ENCODE peak calls at places on chromosomes 11 and 22, in seven cellular contexts. Y is amygdala; B is LoVo; E is activated T-cell treated with anti-CD3 and anti-CD28 coated beads for 4 hours; K is HepG2; H is NCI-H187; L is activated CD4-positive, alpha-beta T cell treated with anti-CD3 and anti-CD28 coated beads, Interleukin-2, amount 10 ng/mL, durations not matched to agents 7 days and 5 days. N is an unnamed sample.

GRCh38 chr22:26522592-26522991 is 10.3 kb upstream of the TFIP11 start:
- DNase-seq in L (no peak), K (no peak), B (no peak), H (no peak), Y (no peak), E (no peak), N (no peak)

GRCh38 chr11:78199015-78199652 is 10.4 kb downstream of the USP35 start:
- DNase-seq in H (no peak), K (no peak), B (no peak), Y (no peak), L (no peak), E (no peak), N (no peak)

GRCh38 chr11:10628506-10629236 is 60.2 kb upstream of the LYVE1 start:
- DNase-seq in K (no peak), Y (no peak), L (no peak), H (no peak), B (no peak), E (no peak), N (no peak)

GRCh38 chr22:35152316-35152715 is 86.4 kb downstream of the ISX start:
- DNase-seq in L (no peak), B (no peak), E (no peak), Y (no peak), K (no peak), H (no peak), N (no peak)

GRCh38 chr11:111514216-111515031 is at the start of gene HOATZ:
- DNase-seq in K (no peak), E (no peak), L (no peak), H (no peak), Y (no peak), B (no peak), N (no peak)

GRCh38 chr11:61833478-61833877 is 5.4 kb downstream of the FADS2 start:
- DNase-seq in B (no peak), H (no peak), K (no peak), E (no peak), Y (no peak), L (peak; percentile 25), N (no peak)

GRCh38 chr11:110176366-110177056 is 83.3 kb downstream of the ZC3H12C start:
- DNase-seq in L (no peak), B (no peak), E (no peak), Y (no peak), H (no peak), K (no peak), N (no peak)

GRCh38 chr11:128206476-128206875 is 380.9 kb downstream of the ETS1 start:
- DNase-seq in H (no peak), Y (no peak), E (no peak), B (no peak), L (no peak), K (no peak), N (no peak)

GRCh38 chr22:32752868-32753520 is 48.5 kb upstream of the TIMP3 start:
- DNase-seq in L (no peak), B (no peak), H (no peak), Y (no peak), E (no peak), K (no peak), N (no peak)

GRCh38 chr11:77035580-77035979 is 1.4 kb downstream of the B3GNT6 start:
- DNase-seq in K (no peak), B (peak; percentile 61), H (no peak), Y (no peak), E (no peak), L (no peak), N (peak; percentile 8)

GRCh38 chr22:38869663-38870062 is 2.4 kb downstream of the CBX6 start:
- DNase-seq in E (no peak), B (no peak), H (no peak), K (no peak), Y (no peak), L (no peak), N (no peak)

GRCh38 chr22:26536056-26536761 is 23.9 kb upstream of the TFIP11 start:
- DNase-seq in E (no peak), Y (no peak), K (no peak), L (no peak), H (no peak), B (no peak), N (no peak)

GRCh38 chr11:133508448-133508847 is 23.9 kb downstream of the OPCML start:
- DNase-seq in K (no peak), H (no peak), E (no peak), B (no peak), L (no peak), Y (no peak), N (no peak)

GRCh38 chr22:39873963-39874362 is 19.6 kb downstream of the ENTHD1 start:
- DNase-seq in B (no peak), L (no peak), H (no peak), Y (no peak), K (no peak), E (peak; percentile 24), N (no peak)

GRCh38 chr11:14578551-14578956 is 58.4 kb upstream of the PSMA1 start:
- DNase-seq in H (no peak), B (no peak), Y (no peak), E (peak; percentile 50), L (peak; percentile 85), K (peak; percentile 82), N (peak; percentile 42)

GRCh38 chr11:90250970-90251369 is 28.1 kb upstream of the CHORDC1 start:
- DNase-seq in K (peak; percentile 72), H (no peak), Y (no peak), B (no peak), L (no peak), E (no peak), N (no peak)

GRCh38 chr11:3609416-3610265 is 32.2 kb downstream of the ART5 start:
- DNase-seq in B (peak; percentile 47), H (peak; percentile 4), E (peak; percentile 15), Y (no peak), L (peak; percentile 44), K (peak; percentile 13), N (peak; percentile 37)

GRCh38 chr11:69474736-69475135 is 6.7 kb upstream of the LINC01488 start:
- DNase-seq in B (no peak), L (no peak), Y (no peak), K (no peak), H (no peak), E (no peak), N (no peak)

GRCh38 chr11:128187377-128187776 is 400.0 kb downstream of the ETS1 start:
- DNase-seq in E (no peak), B (no peak), K (no peak), H (no peak), Y (no peak), L (no peak), N (no peak)

GRCh38 chr11:62889484-62890437 is 9.1 kb downstream of the SLC3A2 start:
- DNase-seq in E (no peak), K (peak; percentile 79), H (no peak), B (peak; percentile 56), Y (no peak), L (no peak), N (peak; percentile 17)

GRCh38 chr22:45604239-45604711 is 67.4 kb upstream of the ATXN10 start:
- DNase-seq in B (peak; percentile 75), E (no peak), L (no peak), Y (no peak), H (no peak), K (no peak), N (no peak)

GRCh38 chr22:44172370-44173108 is 8.2 kb upstream of the PARVG start:
- DNase-seq in E (no peak), H (peak; percentile 71), K (no peak), Y (peak; percentile 19), B (no peak), L (no peak), N (no peak)

GRCh38 chr22:39546064-39546365 is 13.5 kb upstream of the RPS19BP1 start:
- DNase-seq in K (no peak), E (no peak), H (no peak), B (no peak), L (no peak), Y (no peak), N (no peak)

GRCh38 chr11:16001899-16002426 is 354.4 kb downstream of the SOX6 start:
- DNase-seq in E (no peak), L (peak; percentile 6), B (peak; percentile 10), H (peak; percentile 77), Y (no peak), K (peak; percentile 92), N (peak; percentile 26)

GRCh38 chr11:8067567-8067928 is 13.5 kb upstream of the TUB start:
- DNase-seq in K (no peak), H (no peak), Y (no peak), L (no peak), E (no peak), B (no peak), N (no peak)

GRCh38 chr22:46125311-46125710 is 25.0 kb upstream of the PPARA start:
- DNase-seq in K (no peak), H (no peak), L (no peak), E (no peak), B (no peak), Y (no peak), N (no peak)